ENCODE peak calls at places on chromosome 3, in five cellular contexts. X, G, Y, V and R are unnamed samples.

GRCh38 chr3:69012836-69013255 is 638 bp downstream of the EOGT start:
- DNase-seq in X (peak), G (peak), Y (no peak), V (no peak), R (no peak)

GRCh38 chr3:114362815-114363214 is 69.0 kb downstream of the TIGIT start:
- DNase-seq in X (no peak), G (no peak), Y (no peak), V (no peak), R (no peak)

GRCh38 chr3:132444333-132444732 is 27.0 kb downstream of the DNAJC13 start:
- DNase-seq in X (no peak), G (no peak), Y (no peak), V (no peak), R (no peak)

GRCh38 chr3:15205934-15206661 is at the start of gene CAPN7:
- DNase-seq in X (peak), G (peak), Y (no peak), V (peak), R (no peak)

GRCh38 chr3:52268036-52268435 is 10.4 kb downstream of the WDR82 start:
- DNase-seq in X (no peak), G (no peak), Y (no peak), V (no peak), R (no peak)

GRCh38 chr3:128360243-128360642 is 106.4 kb downstream of the DNAJB8 start:
- DNase-seq in X (no peak), G (no peak), Y (no peak), V (no peak), R (no peak)

GRCh38 chr3:112773864-112774263 is 72.8 kb downstream of the CD200R1L start:
- DNase-seq in X (no peak), G (no peak), Y (no peak), V (peak), R (no peak)

GRCh38 chr3:54969652-54970051 is 41.8 kb upstream of the LRTM1 start:
- DNase-seq in X (no peak), G (no peak), Y (no peak), V (no peak), R (no peak)

GRCh38 chr3:90091557-90091956 is 984.1 kb downstream of the EPHA3 start:
- DNase-seq in X (no peak), G (no peak), Y (no peak), V (no peak), R (no peak)

GRCh38 chr3:100556656-100557310 is 52.6 kb upstream of the ADGRG7 start:
- DNase-seq in X (no peak), G (no peak), Y (no peak), V (no peak), R (no peak)

GRCh38 chr3:158961911-158962310 is 160.1 kb downstream of the MFSD1 start:
- DNase-seq in X (no peak), G (no peak), Y (no peak), V (no peak), R (no peak)

GRCh38 chr3:144332866-144333265 is 361.2 kb downstream of the DIPK2A start:
- DNase-seq in X (no peak), G (no peak), Y (no peak), V (no peak), R (no peak)

GRCh38 chr3:197258168-197258755 is 40.1 kb downstream of the DLG1 start:
- DNase-seq in X (no peak), G (no peak), Y (no peak), V (no peak), R (no peak)

GRCh38 chr3:72924055-72924454 is 36.2 kb downstream of the GXYLT2 start:
- DNase-seq in X (no peak), G (no peak), Y (no peak), V (no peak), R (no peak)

GRCh38 chr3:123422457-123422856 is 26.4 kb downstream of the ADCY5 start:
- DNase-seq in X (no peak), G (no peak), Y (no peak), V (no peak), R (no peak)

GRCh38 chr3:188890572-188891270 is 281.1 kb upstream of the TPRG1 start:
- DNase-seq in X (no peak), G (no peak), Y (no peak), V (no peak), R (no peak)

GRCh38 chr3:178485756-178486155 is 50.5 kb upstream of the KCNMB2 start:
- DNase-seq in X (no peak), G (no peak), Y (no peak), V (no peak), R (no peak)

GRCh38 chr3:59480486-59480995 is 430.7 kb upstream of the CFAP20DC start:
- DNase-seq in X (no peak), G (no peak), Y (no peak), V (no peak), R (no peak)

GRCh38 chr3:193780810-193781472 is 187.9 kb downstream of the OPA1 start:
- DNase-seq in X (peak), G (peak), Y (no peak), V (no peak), R (peak)

GRCh38 chr3:11548721-11549131 is 95.0 kb downstream of the VGLL4 start:
- DNase-seq in X (peak), G (no peak), Y (no peak), V (no peak), R (no peak)

GRCh38 chr3:148366743-148367410 is 330.8 kb upstream of the AGTR1 start:
- DNase-seq in X (no peak), G (no peak), Y (no peak), V (no peak), R (no peak)